ENCODE peak calls at places on chromosome 10, in nine cellular contexts. U is Panc1; L is cardiac muscle cell; H is Peyer's patch; M is aorta; X is CD4-positive, alpha-beta memory T cell; K is testis; J is H1; V is effector memory CD4-positive, alpha-beta T cell. W is an unnamed sample. For H3K27me3 and H3K9me3, the result is how much of the 10 kb centered on the place peaks cover.

GRCh38 chr10:61313460-61313859 is 139.7 kb downstream of the TMEM26 start:
- DNase-seq in U (no peak), L (peak), H (no peak), M (no peak), X (no peak), K (no peak), J (no peak), V (no peak), W (no peak)

GRCh38 chr10:113177163-113177935 is 227.3 kb downstream of the TCF7L2 start:
- DNase-seq in U (no peak), L (peak), H (no peak), M (no peak), X (no peak), K (no peak), J (peak), V (no peak), W (no peak)

GRCh38 chr10:118953999-118954398 is 75.5 kb upstream of the NANOS1 start:
- DNase-seq in U (no peak), L (no peak), H (no peak), M (no peak), X (no peak), K (peak), J (peak), V (no peak), W (no peak)

GRCh38 chr10:6072215-6072941 is 10.2 kb upstream of the IL2RA start:
- DNase-seq in U (no peak), L (no peak), H (peak), M (no peak), X (peak), K (no peak), J (no peak), V (no peak), W (no peak)

GRCh38 chr10:51057925-51058324 is 16.4 kb upstream of the PRKG1 start:
- DNase-seq in U (no peak), L (no peak), H (no peak), M (no peak), X (no peak), K (no peak), J (no peak), V (no peak), W (no peak)

GRCh38 chr10:35346248-35346647 is 9.9 kb downstream of the CCNY start:
- DNase-seq in U (no peak), L (no peak), H (no peak), M (no peak), X (no peak), K (no peak), J (no peak), V (no peak), W (no peak)

GRCh38 chr10:122362031-122362592 is 12.4 kb upstream of the PLEKHA1 start:
- DNase-seq in U (no peak), L (no peak), H (no peak), M (no peak), X (no peak), K (no peak), J (no peak), V (no peak), W (no peak)

GRCh38 chr10:70778267-70778924 is 6.8 kb downstream of the TBATA start:
- DNase-seq in U (no peak), L (no peak), H (no peak), M (no peak), X (no peak), K (peak), J (no peak), V (no peak), W (no peak)

GRCh38 chr10:31656820-31657470 is 271.7 kb downstream of the ARHGAP12 start:
- DNase-seq in U (no peak), L (no peak), H (no peak), M (no peak), X (no peak), K (no peak), J (no peak), V (no peak), W (no peak)

GRCh38 chr10:113347508-113347907 is 205.3 kb upstream of the HABP2 start:
- DNase-seq in U (no peak), L (no peak), H (no peak), M (no peak), X (no peak), K (no peak), J (no peak), V (no peak), W (peak)

GRCh38 chr10:12960431-12960898 is 41.0 kb downstream of the CCDC3 start:
- DNase-seq in U (no peak), L (no peak), H (peak), M (peak), X (no peak), K (peak), J (no peak), V (no peak), W (no peak)

GRCh38 chr10:78639629-78640028 is 429.1 kb upstream of the ZMIZ1 start:
- DNase-seq in U (no peak), L (no peak), H (no peak), M (no peak), X (no peak), K (no peak), J (no peak), V (no peak), W (no peak)

GRCh38 chr10:8721641-8722040 is 667.2 kb downstream of the GATA3 start:
- DNase-seq in U (no peak), L (no peak), H (no peak), M (no peak), X (no peak), K (no peak), J (no peak), V (no peak), W (no peak)

GRCh38 chr10:104309980-104310978 is 28.0 kb downstream of the ITPRIP start:
- DNase-seq in U (no peak), L (peak), H (no peak), M (peak), X (no peak), K (peak), J (no peak), V (no peak), W (peak)

GRCh38 chr10:8055420-8056349 is 1.2 kb downstream of the GATA3 start:
- DNase-seq in U (no peak), L (no peak), H (no peak), M (peak), X (peak), K (no peak), J (peak), V (peak), W (no peak)

GRCh38 chr10:49601857-49602256 is 8.3 kb upstream of the SLC18A3 start:
- DNase-seq in U (no peak), L (no peak), H (peak), M (no peak), X (no peak), K (no peak), J (no peak), V (no peak), W (peak)

GRCh38 chr10:22720667-22721066 is 6.3 kb upstream of the PIP4K2A start:
- DNase-seq in U (no peak), L (no peak), H (no peak), M (no peak), X (no peak), K (no peak), J (no peak), V (no peak), W (no peak)

GRCh38 chr10:46216836-46217748 is 69.7 kb upstream of the ANTXRL start:
- DNase-seq in U (no peak), L (peak), H (no peak), M (no peak), X (no peak), K (no peak), J (peak), V (no peak), W (no peak)

GRCh38 chr10:132941640-132942051 is 724 bp downstream of the CFAP46 start:
- DNase-seq in U (no peak), L (no peak), H (no peak), M (peak), X (no peak), K (no peak), J (no peak), V (no peak), W (no peak)
- H3K27me3 ChIP-seq in U (under half), L (under half), H (under half), M (under half), X (under half), K (under half), J (under half), V (under half), W (under half)

GRCh38 chr10:130741901-130742625 is 569.5 kb downstream of the TCERG1L start:
- DNase-seq in U (no peak), L (no peak), H (no peak), M (peak), X (no peak), K (no peak), J (no peak), V (no peak), W (no peak)

GRCh38 chr10:130739757-130740145 is 571.8 kb downstream of the TCERG1L start:
- DNase-seq in U (no peak), L (no peak), H (peak), M (peak), X (no peak), K (no peak), J (no peak), V (no peak), W (no peak)

GRCh38 chr10:130740166-130740565 is 571.4 kb downstream of the TCERG1L start:
- DNase-seq in U (no peak), L (no peak), H (peak), M (peak), X (no peak), K (no peak), J (no peak), V (no peak), W (no peak)

GRCh38 chr10:130739016-130739756 is 572.3 kb downstream of the TCERG1L start:
- DNase-seq in U (no peak), L (no peak), H (peak), M (peak), X (no peak), K (no peak), J (no peak), V (no peak), W (no peak)

DNA sequence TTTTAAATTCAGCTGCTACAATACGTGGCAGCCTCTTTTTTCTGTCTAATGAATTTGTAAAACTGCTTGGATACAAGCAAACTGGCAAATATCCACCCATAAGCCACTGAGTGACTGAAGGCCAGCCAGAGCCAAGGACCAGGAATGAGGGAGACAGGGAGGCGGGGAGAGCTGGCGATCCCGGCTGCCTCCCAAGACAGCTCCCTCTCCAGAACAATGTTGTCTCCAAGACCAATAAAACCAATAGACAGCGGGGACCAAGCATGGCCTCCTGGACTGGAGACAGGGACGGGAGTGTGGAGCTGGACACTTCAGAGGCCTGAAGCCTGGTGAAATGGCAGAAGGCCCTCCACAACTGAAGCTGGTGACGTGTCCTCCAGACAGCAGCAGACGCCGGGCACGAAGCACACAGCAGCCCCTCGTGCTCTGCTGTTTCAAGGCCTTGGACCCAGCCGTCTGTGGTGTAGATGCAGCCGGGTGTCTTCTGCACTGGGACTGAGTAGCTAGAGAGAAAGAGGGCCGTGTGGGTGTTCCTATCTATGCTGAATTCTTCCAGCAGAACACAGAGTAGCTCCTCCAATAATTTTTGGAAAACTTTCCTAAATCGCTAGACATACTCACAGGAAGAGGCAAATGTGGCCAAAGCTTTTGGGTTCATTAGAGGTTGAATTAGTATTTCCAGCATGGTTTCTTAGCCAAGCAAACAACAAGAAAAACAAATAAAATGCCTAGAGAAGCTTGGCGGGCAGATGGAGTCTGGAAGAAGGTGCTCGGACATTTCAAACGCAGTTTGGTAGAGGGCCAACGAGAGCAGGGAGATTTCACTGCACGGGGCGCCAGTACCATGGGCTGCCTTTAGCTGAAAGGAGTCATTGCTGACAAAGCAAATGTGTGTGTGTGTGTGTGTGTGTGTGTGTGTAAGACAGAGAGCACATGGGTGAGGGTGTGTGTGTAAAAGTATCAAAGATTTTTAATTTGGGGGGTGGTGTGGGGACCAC is 570.4 kb downstream of the TCERG1L start:
- DNase-seq in U (no peak), L (no peak), H (peak), M (peak), X (no peak), K (peak), J (no peak), V (no peak), W (no peak)
- H3K9me3 ChIP-seq in U (under half), L (under half), H (under half), M (under half), X (under half), K (under half), J (under half), V (under half), W (under half)

DNA sequence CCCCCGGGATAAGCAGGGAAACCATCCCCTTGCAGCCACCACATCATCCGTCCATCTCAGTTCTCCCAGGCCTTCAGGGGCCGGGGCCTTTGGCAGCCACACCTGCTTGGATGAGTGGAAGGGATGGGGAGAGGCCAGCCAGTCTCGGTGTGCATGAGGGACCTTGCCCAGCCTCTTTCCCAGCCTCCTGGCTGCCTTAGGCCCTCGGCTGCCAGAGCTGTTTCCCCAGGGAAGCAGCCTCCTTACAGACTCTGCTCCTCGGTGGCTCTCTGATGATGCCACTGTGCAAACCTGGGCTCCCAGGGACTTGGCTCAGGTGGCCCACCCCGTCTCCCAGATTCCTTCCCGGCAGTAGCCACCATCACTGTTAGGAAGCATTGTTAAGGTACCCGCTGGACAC is 14.7 kb downstream of the FGF8 start:
- DNase-seq in U (no peak), L (no peak), H (no peak), M (no peak), X (no peak), K (no peak), J (no peak), V (no peak), W (no peak)
- H3K27me3 ChIP-seq in U (under half), L (under half), H (under half), M (under half), X (under half), K (under half), J (under half), V (under half), W (under half)

DNA sequence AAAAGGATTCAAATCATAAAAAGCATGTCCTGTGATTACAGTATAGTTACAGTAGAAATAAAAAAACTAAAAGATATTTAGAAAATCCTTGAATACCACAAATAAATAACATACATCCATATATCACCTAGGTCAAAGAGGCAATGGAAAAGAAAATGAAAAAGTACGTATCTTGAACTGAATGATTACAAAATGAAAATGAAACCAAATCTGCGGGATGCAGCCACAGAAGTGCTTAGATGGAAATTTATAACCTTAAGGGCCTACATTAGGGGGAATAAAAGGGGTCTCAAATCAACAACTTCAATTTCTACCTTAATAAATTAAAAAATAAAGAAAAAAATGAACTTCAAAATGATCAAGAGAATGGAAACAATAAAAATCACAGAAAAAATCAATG is 879.0 kb upstream of the CELF2 start:
- DNase-seq in U (no peak), L (peak), H (no peak), M (no peak), X (peak), K (no peak), J (no peak), V (no peak), W (no peak)
- H3K9me3 ChIP-seq in U (under half), L (under half), H (under half), M (under half), X (under half), K (under half), J (under half), V (under half), W (under half)

GRCh38 chr10:84196941-84197340 is 2.6 kb downstream of the CDHR1 start:
- DNase-seq in U (no peak), L (no peak), H (no peak), M (peak), X (no peak), K (no peak), J (no peak), V (no peak), W (no peak)
- H3K27me3 ChIP-seq in U (under half), L (half or more), H (under half), M (under half), X (under half), K (under half), J (under half), V (under half), W (under half)

GRCh38 chr10:38740102-38740501 is 646.0 kb downstream of the ZNF37A start:
- DNase-seq in U (no peak), L (no peak), H (no peak), M (no peak), X (no peak), K (no peak), J (no peak), V (no peak), W (peak)
- H3K9me3 ChIP-seq in U (under half), L (under half), H (under half), M (under half), X (under half), K (under half), J (half or more), V (under half), W (under half)